ENCODE peak calls at places on chromosomes 13 and 19, in seven cellular contexts. E is heart right ventricle, V is gastrocnemius medialis, I is NB4, U is cardiac fibroblast, C is endodermal cell, B is foreskin fibroblast. P is an unnamed sample.
A peak's percentile ranks its signal among the peaks of the same experiment; 100 is the strongest.

GRCh38 chr19:6769006-6769637 is 1.9 kb upstream of the SH2D3A start:
- DNase-seq in E (no peak), V (no peak), I (peak; percentile 29), U (peak; percentile 53), C (peak; percentile 74), B (peak; percentile 36), P (peak; percentile 15)

GRCh38 chr13:79385694-79386093 is 20.4 kb downstream of the RBM26 start:
- DNase-seq in E (no peak), V (no peak), I (peak; percentile 83), U (peak; percentile 52), C (no peak), B (no peak), P (no peak)

GRCh38 chr19:5624154-5624663 is 1.3 kb downstream of the SAFB start:
- DNase-seq in E (peak; percentile 22), V (no peak), I (peak; percentile 30), U (peak; percentile 38), C (peak; percentile 45), B (peak; percentile 75), P (peak; percentile 53)

GRCh38 chr19:38033658-38034150 is 126.7 kb downstream of the SIPA1L3 start:
- DNase-seq in E (no peak), V (no peak), I (no peak), U (peak; percentile 27), C (peak; percentile 70), B (no peak), P (no peak)

GRCh38 chr13:94154362-94154761 is 325.1 kb downstream of the DCT start:
- DNase-seq in E (no peak), V (peak; percentile 16), I (no peak), U (peak; percentile 14), C (peak; percentile 52), B (peak; percentile 67), P (peak; percentile 81)

GRCh38 chr19:56312337-56312736 is 2.3 kb downstream of the ZSCAN5A start:
- DNase-seq in E (no peak), V (no peak), I (no peak), U (no peak), C (no peak), B (no peak), P (no peak)

GRCh38 chr13:32728327-32728726 is 142.1 kb downstream of the PDS5B start:
- DNase-seq in E (no peak), V (no peak), I (no peak), U (no peak), C (no peak), B (no peak), P (no peak)

GRCh38 chr13:113582841-113583631 is 1.5 kb upstream of the TFDP1 start:
- DNase-seq in E (no peak), V (no peak), I (no peak), U (no peak), C (peak; percentile 46), B (no peak), P (no peak)

GRCh38 chr19:5953680-5954213 is 24.2 kb downstream of the RANBP3 start:
- DNase-seq in E (no peak), V (no peak), I (no peak), U (peak; percentile 18), C (no peak), B (no peak), P (peak; percentile 79)

GRCh38 chr19:33403221-33403972 is 29.9 kb downstream of the CEBPG start:
- DNase-seq in E (no peak), V (no peak), I (no peak), U (no peak), C (no peak), B (no peak), P (no peak)

GRCh38 chr19:31625056-31625455 is 275.8 kb upstream of the TSHZ3 start:
- DNase-seq in E (no peak), V (no peak), I (no peak), U (no peak), C (no peak), B (no peak), P (no peak)

GRCh38 chr13:101942038-101942437 is 459.8 kb downstream of the FGF14 start:
- DNase-seq in E (peak; percentile 33), V (no peak), I (peak; percentile 50), U (peak; percentile 61), C (peak; percentile 70), B (peak; percentile 65), P (peak; percentile 5)

GRCh38 chr13:110017379-110017778 is 231.0 kb upstream of the IRS2 start:
- DNase-seq in E (no peak), V (no peak), I (no peak), U (peak; percentile 88), C (peak; percentile 80), B (peak; percentile 94), P (peak; percentile 92)

DNA sequence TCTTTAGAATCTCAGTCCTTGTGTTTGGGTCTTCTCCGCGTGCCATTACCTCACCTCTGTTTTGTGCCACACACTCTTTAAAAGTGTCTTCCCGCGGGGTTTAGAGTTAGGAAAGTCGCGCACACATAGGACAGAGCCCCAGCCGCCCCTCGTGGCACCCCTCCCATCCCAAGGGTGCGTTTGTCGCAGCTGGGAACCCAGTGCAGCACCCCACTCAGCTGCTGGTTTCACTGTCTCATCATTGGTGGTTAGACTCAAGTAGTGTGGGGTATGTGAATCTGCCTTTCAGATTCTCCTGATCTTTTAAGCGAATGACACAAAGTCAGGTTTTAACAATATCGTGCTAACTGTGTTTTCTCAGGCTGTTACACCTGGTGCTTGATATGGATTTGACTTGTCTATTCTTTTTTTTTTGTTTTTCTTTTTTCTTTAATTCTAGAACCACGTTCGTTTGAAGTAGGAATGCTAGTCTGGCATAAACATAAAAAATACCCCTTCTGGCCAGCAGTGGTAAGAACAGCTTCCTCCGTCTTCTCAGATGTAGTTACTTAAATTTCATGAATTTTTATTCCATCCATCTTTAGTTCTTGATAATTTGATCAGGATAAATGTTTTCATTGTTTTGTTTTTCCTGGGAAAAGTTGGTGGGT is 19.5 kb upstream of the NDUFS7 start:
- DNase-seq in E (no peak), V (no peak), I (no peak), U (no peak), C (no peak), B (peak; percentile 42), P (no peak)
- TF ChIP-seq CTCF in E (no peak), V (no peak), I (no peak), U (peak; percentile 34), C (peak; percentile 61), B (no peak), P (peak; percentile 41)

DNA sequence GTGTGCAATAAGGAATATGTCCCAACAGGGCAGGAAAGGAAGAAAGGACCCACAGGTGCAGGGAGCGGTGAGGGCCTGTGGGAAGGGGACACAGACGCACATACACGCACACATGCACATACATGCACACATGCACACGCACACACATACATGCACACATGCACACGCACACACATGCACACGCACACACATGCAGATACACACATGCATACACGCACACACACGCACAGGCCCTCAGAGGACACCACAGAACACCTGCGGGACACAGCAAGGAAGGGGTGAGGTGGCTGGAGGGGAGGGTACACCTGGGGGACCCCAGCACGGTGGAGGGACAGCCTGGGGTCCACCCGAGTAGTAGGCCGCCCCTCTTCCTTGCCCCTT is 12.9 kb downstream of the PIP5K1C start:
- DNase-seq in E (no peak), V (no peak), I (no peak), U (no peak), C (no peak), B (no peak), P (no peak)
- H3K4me3 ChIP-seq in E (peak overlapping the region; percentile 11), V (no peak overlapping the region), I (no peak overlapping the region), U (no peak overlapping the region), C (no peak overlapping the region), B (no peak overlapping the region), P (no peak overlapping the region)

DNA sequence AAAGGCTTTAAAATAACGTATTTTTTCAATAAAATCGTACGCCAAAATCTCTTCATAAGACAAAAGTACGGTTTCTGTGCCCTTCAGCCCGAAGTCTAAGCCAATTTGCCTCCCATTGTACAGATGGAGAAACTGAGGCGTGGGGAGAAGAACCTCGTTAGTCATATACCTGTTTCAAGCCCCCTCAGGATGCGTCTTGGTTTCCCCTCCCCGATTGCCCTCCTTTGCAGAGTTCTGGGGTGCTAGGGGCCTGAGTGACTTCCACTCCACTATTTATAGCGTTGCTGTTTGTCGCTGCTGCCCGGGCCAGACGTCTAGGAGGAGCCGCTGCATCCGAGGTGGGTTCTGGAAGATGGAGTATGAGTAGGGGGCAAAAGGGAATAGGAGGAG is 2.3 kb upstream of the LTBP4 start:
- DNase-seq in E (no peak), V (no peak), I (no peak), U (no peak), C (peak; percentile 50), B (no peak), P (no peak)
- TF ChIP-seq CTCF in E (no peak), V (no peak), I (no peak), U (no peak), C (no peak), B (no peak), P (no peak)

DNA sequence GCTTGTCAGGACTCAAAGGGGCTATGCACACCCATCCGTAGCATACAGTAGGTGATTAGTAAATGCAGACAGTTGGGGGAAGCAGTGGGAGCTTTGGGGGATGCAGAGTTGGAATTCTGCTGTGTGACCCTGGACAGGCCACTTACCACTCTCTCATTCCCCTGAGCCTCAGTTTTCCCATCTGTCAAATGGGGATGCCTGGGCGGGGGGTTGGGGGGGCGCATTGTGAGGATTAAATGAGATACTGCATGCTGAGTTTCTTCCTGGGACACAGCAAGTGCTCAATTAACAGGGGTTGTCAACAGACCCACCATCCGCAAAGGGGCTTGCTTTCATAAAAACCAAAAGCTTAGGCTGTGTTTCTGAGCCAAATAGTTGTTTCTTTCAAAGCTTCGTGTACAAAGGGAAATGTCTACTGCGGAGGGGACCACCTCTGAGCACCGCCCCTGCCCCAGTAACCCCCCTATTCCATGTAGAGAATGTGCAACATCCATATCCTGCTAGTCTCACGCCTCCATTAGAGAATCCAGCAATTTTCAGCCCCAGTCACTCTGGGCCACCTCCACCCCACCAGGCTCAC is 132.4 kb downstream of the IER2 start:
- DNase-seq in E (no peak), V (no peak), I (no peak), U (no peak), C (no peak), B (no peak), P (no peak)
- H3K4me3 ChIP-seq in E (no peak overlapping the region), V (no peak overlapping the region), I (no peak overlapping the region), U (no peak overlapping the region), C (no peak overlapping the region), B (no peak overlapping the region), P (no peak overlapping the region)

GRCh38 chr19:30431591-30431990 is 59.4 kb downstream of the ZNF536 start:
- DNase-seq in E (no peak), V (no peak), I (no peak), U (no peak), C (no peak), B (no peak), P (no peak)
- TF ChIP-seq CTCF in E (no peak), V (no peak), I (no peak), U (no peak), C (no peak), B (no peak), P (no peak)

DNA sequence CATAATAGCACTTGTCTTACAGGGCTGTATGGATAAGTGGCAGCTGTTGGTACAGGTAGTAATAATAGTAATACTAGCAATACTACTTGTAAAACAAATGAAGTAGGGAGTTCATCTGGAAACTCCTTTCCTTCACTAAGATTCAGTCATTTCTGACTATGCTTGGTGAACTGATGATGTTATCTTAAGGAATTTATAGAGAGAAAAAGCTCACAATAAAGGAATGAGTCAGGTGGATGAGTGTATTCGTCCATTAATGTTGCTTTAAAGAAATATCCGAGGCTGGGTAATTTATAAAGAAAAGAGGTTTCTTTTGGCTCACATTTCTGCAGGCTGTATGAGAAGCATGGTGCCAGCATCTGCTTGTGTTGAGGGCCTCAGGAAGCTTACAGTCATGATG is 477.3 kb downstream of the KLF12 start:
- DNase-seq in E (no peak), V (no peak), I (no peak), U (peak; percentile 69), C (no peak), B (no peak), P (no peak)
- H3K4me3 ChIP-seq in E (no peak overlapping the region), V (no peak overlapping the region), I (no peak overlapping the region), U (no peak overlapping the region), C (no peak overlapping the region), B (no peak overlapping the region), P (no peak overlapping the region)